ENCODE peak calls at places on chromosomes 13 and 19, in six cellular contexts. K, P, A, S, I and M are unnamed samples.

GRCh38 chr13:44575741-44576395 is at the start of gene TSC22D1:
- DNase-seq in K (peak), P (peak), A (peak), S (peak), I (no peak), M (peak)

GRCh38 chr13:34842466-34842865 is 99.6 kb upstream of the NBEA start:
- DNase-seq in K (no peak), P (no peak), A (no peak), S (no peak), I (no peak), M (no peak)

GRCh38 chr19:3058009-3058820 is 4.1 kb downstream of the TLE5 start:
- DNase-seq in K (no peak), P (no peak), A (no peak), S (no peak), I (no peak), M (no peak)

GRCh38 chr13:45162194-45162593 is 38.7 kb downstream of the KCTD4 start:
- DNase-seq in K (no peak), P (no peak), A (no peak), S (no peak), I (no peak), M (no peak)

GRCh38 chr19:39858541-39858940 is 12.4 kb upstream of the FBL start:
- DNase-seq in K (no peak), P (peak), A (no peak), S (peak), I (no peak), M (no peak)

GRCh38 chr13:48493076-48493765 is 39.7 kb downstream of the RCBTB2 start:
- DNase-seq in K (no peak), P (peak), A (no peak), S (peak), I (no peak), M (no peak)

GRCh38 chr13:63198076-63198475 is 1782.4 kb upstream of the PCDH20 start:
- DNase-seq in K (no peak), P (no peak), A (no peak), S (no peak), I (no peak), M (no peak)

GRCh38 chr19:32708457-32708856 is 11.1 kb upstream of the TDRD12 start:
- DNase-seq in K (no peak), P (peak), A (no peak), S (peak), I (no peak), M (peak)

GRCh38 chr13:107642841-107643240 is 572.5 kb downstream of the LIG4 start:
- DNase-seq in K (no peak), P (no peak), A (no peak), S (no peak), I (no peak), M (no peak)

GRCh38 chr13:106617561-106617960 is 49.6 kb upstream of the ARGLU1 start:
- DNase-seq in K (no peak), P (no peak), A (no peak), S (no peak), I (no peak), M (no peak)

GRCh38 chr13:98549006-98549727 is 27.7 kb downstream of the STK24 start:
- DNase-seq in K (no peak), P (no peak), A (no peak), S (no peak), I (peak), M (no peak)

GRCh38 chr19:34960103-34960805 is 3.8 kb downstream of the ZNF792 start:
- DNase-seq in K (no peak), P (no peak), A (no peak), S (no peak), I (no peak), M (no peak)

GRCh38 chr19:1746401-1747284 is 6.7 kb upstream of the ONECUT3 start:
- DNase-seq in K (no peak), P (no peak), A (no peak), S (no peak), I (no peak), M (no peak)

GRCh38 chr13:108121406-108121805 is 93.9 kb downstream of the LIG4 start:
- DNase-seq in K (no peak), P (no peak), A (no peak), S (no peak), I (no peak), M (no peak)

GRCh38 chr13:89343165-89343564 is 1672.0 kb downstream of the SLITRK5 start:
- DNase-seq in K (no peak), P (no peak), A (no peak), S (no peak), I (no peak), M (no peak)

GRCh38 chr19:14112051-14112808 is 5.3 kb downstream of the PRKACA start:
- DNase-seq in K (no peak), P (no peak), A (no peak), S (no peak), I (no peak), M (no peak)

GRCh38 chr13:73417012-73417615 is 358.3 kb downstream of the KLF5 start:
- DNase-seq in K (no peak), P (no peak), A (no peak), S (no peak), I (no peak), M (no peak)

GRCh38 chr13:113618455-113618854 is 33.9 kb downstream of the TFDP1 start:
- DNase-seq in K (no peak), P (no peak), A (no peak), S (no peak), I (no peak), M (no peak)

GRCh38 chr19:18896421-18896841 is 473 bp upstream of the CERS1 start:
- DNase-seq in K (no peak), P (no peak), A (no peak), S (no peak), I (no peak), M (no peak)

GRCh38 chr13:46386996-46387851 is at the start of gene RUBCNL:
- DNase-seq in K (no peak), P (peak), A (no peak), S (no peak), I (no peak), M (no peak)

GRCh38 chr13:27968316-27969072 is 621 bp downstream of the CDX2 start:
- DNase-seq in K (peak), P (no peak), A (no peak), S (no peak), I (no peak), M (no peak)

GRCh38 chr13:98979012-98979411 is 1.1 kb upstream of the DOCK9 start:
- DNase-seq in K (no peak), P (no peak), A (no peak), S (no peak), I (no peak), M (no peak)

GRCh38 chr19:8965887-8966286 is 44.3 kb downstream of the MUC16 start:
- DNase-seq in K (no peak), P (peak), A (no peak), S (no peak), I (no peak), M (no peak)

GRCh38 chr13:24127116-24127631 is 33.3 kb upstream of the SPATA13 start:
- DNase-seq in K (no peak), P (peak), A (no peak), S (no peak), I (no peak), M (no peak)

GRCh38 chr19:2636897-2637683 is 65.4 kb downstream of the GNG7 start:
- DNase-seq in K (no peak), P (peak), A (peak), S (peak), I (no peak), M (peak)

GRCh38 chr13:50801087-50801931 is 42.2 kb downstream of the DLEU7 start:
- DNase-seq in K (peak), P (peak), A (peak), S (peak), I (peak), M (no peak)

GRCh38 chr13:110449225-110450015 is 112.1 kb downstream of the RAB20 start:
- DNase-seq in K (peak), P (no peak), A (no peak), S (no peak), I (no peak), M (no peak)

GRCh38 chr19:39805120-39805519 is 26.5 kb downstream of the LEUTX start:
- DNase-seq in K (no peak), P (no peak), A (no peak), S (no peak), I (no peak), M (no peak)

GRCh38 chr19:7582446-7582845 is 13.2 kb upstream of the CAMSAP3 start:
- DNase-seq in K (no peak), P (no peak), A (no peak), S (no peak), I (no peak), M (no peak)

GRCh38 chr13:80923907-80924306 is 583.0 kb upstream of the SPRY2 start:
- DNase-seq in K (no peak), P (no peak), A (no peak), S (no peak), I (no peak), M (no peak)

GRCh38 chr13:46168341-46168740 is 13.6 kb downstream of the LCP1 start:
- DNase-seq in K (peak), P (no peak), A (no peak), S (peak), I (no peak), M (no peak)

GRCh38 chr13:96696501-96696900 is 297.8 kb downstream of the OXGR1 start:
- DNase-seq in K (no peak), P (no peak), A (no peak), S (no peak), I (no peak), M (no peak)

GRCh38 chr19:41206926-41207750 is 11.9 kb upstream of the AXL start:
- DNase-seq in K (peak), P (no peak), A (no peak), S (no peak), I (no peak), M (peak)

GRCh38 chr19:45468803-45469131 is 971 bp downstream of the FOSB start:
- DNase-seq in K (no peak), P (no peak), A (no peak), S (no peak), I (no peak), M (no peak)

GRCh38 chr19:33604651-33605050 is 17.1 kb upstream of the CHST8 start:
- DNase-seq in K (no peak), P (no peak), A (no peak), S (no peak), I (no peak), M (peak)

GRCh38 chr19:2282062-2282861 is at the start of gene PEAK3:
- DNase-seq in K (peak), P (no peak), A (peak), S (peak), I (no peak), M (peak)

GRCh38 chr19:2507109-2507508 is 31.2 kb downstream of the GADD45B start:
- DNase-seq in K (peak), P (peak), A (no peak), S (peak), I (no peak), M (no peak)

GRCh38 chr13:39682788-39683187 is 27.3 kb downstream of the COG6 start:
- DNase-seq in K (no peak), P (no peak), A (no peak), S (no peak), I (no peak), M (no peak)

GRCh38 chr13:102361113-102361512 is 40.7 kb downstream of the FGF14 start:
- DNase-seq in K (no peak), P (no peak), A (no peak), S (no peak), I (no peak), M (no peak)